ENCODE peak calls at places on chromosomes 1 and 21, in nine cellular contexts. T, A, B, C, W, L, E, I and Z are unnamed samples.

GRCh38 chr1:231841616-231842344 is 215.2 kb downstream of the DISC1 start:
- DNase-seq in E (peak), C (no peak), I (no peak), W (no peak), T (no peak), A (peak), B (no peak), L (peak), Z (no peak)

GRCh38 chr1:22530701-22531100 is 32.6 kb upstream of the EPHA8 start:
- DNase-seq in B (no peak), L (no peak), A (no peak), T (no peak), I (no peak), E (no peak), W (no peak), C (no peak), Z (no peak)

GRCh38 chr1:28392027-28392652 is 22.6 kb downstream of the PHACTR4 start:
- DNase-seq in L (peak), A (peak), C (no peak), E (peak), W (peak), T (no peak), B (no peak), I (no peak), Z (no peak)

GRCh38 chr1:188281927-188282326 is 1453.2 kb downstream of the PLA2G4A start:
- DNase-seq in I (no peak), T (no peak), E (no peak), W (no peak), C (no peak), A (no peak), B (no peak), L (peak), Z (no peak)

GRCh38 chr1:217135987-217136894 is 413.0 kb upstream of the ESRRG start:
- DNase-seq in B (no peak), I (peak), A (no peak), C (peak), W (no peak), E (no peak), T (no peak), L (no peak), Z (peak)

GRCh38 chr1:116175621-116176020 is 64.4 kb downstream of the MAB21L3 start:
- DNase-seq in W (no peak), I (no peak), A (no peak), E (no peak), C (no peak), T (no peak), L (no peak), B (no peak), Z (no peak)

GRCh38 chr1:107550358-107550757 is 409.5 kb downstream of the NTNG1 start:
- DNase-seq in L (no peak), W (no peak), B (no peak), A (no peak), C (no peak), I (no peak), E (no peak), T (no peak), Z (no peak)

GRCh38 chr1:91716339-91716738 is 169.6 kb downstream of the TGFBR3 start:
- DNase-seq in A (no peak), C (no peak), T (no peak), E (no peak), I (no peak), W (no peak), B (no peak), L (no peak), Z (no peak)

GRCh38 chr1:209249785-209250441 is 333.6 kb upstream of the CAMK1G start:
- DNase-seq in I (no peak), T (no peak), B (no peak), C (no peak), A (no peak), E (no peak), L (no peak), W (no peak), Z (no peak)

GRCh38 chr1:232880354-232880753 is 70.1 kb upstream of the NTPCR start:
- DNase-seq in E (peak), I (no peak), T (no peak), B (no peak), C (peak), A (peak), W (no peak), L (peak), Z (peak)

GRCh38 chr1:39508857-39509305 is 17.4 kb downstream of the BMP8A start:
- DNase-seq in L (peak), W (peak), C (no peak), E (no peak), B (peak), A (no peak), I (no peak), T (no peak), Z (no peak)

GRCh38 chr21:26553921-26554320 is 19.2 kb downstream of the CYYR1 start:
- DNase-seq in W (no peak), C (no peak), T (no peak), L (no peak), E (no peak), I (no peak), A (no peak), B (no peak), Z (no peak)

GRCh38 chr1:85952460-85952859 is 204.1 kb downstream of the COL24A1 start:
- DNase-seq in E (no peak), T (no peak), C (no peak), W (no peak), A (no peak), B (no peak), I (no peak), L (peak), Z (no peak)

GRCh38 chr1:39500862-39501389 is 9.5 kb downstream of the BMP8A start:
- DNase-seq in C (no peak), B (peak), W (no peak), E (peak), A (no peak), L (no peak), I (no peak), T (no peak), Z (no peak)

DNA sequence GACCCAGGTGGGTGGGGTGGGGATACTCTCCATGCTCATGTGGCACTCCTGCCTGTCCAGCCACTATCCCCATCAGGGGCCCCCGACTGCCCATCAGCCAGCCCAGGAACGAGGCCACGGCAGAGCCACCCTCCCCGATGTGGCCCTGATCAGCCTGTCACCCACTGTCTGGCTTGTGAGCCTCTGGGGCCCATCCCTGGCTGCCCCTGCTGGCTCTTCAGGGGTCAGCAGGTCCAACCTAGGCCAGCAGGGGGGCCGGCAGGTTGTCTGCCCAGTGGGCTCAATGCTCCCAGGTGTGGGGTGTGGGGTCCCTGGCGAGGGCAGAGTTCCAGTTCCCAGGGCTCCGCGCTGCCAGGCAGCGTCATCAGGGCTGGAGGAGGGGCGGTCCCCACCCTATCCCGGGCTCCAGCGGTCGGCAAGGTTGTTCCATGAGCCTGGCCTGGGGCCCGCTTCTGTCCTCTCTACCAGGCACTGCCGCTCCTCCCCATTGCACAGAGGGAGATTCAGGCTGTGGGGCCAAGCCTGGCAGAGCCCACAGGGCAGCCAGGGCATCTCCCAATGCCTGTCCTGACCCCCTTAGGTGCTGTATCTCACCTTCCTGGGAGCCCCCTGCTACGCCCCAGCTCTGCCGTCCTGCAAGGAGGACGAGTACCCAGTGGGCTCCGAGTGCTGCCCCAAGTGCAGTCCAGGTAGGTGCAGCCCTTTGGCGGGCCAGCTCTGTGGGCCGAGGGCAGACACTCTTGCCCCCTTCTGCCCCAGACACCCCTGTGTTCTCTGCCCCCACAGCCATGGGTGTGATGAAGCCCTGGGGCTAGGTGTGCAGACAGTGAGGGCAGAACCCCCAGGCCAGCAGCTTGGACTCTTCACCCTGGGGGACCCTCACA is 1.2 kb downstream of the TNFRSF14 start:
- DNase-seq in L (no peak), I (peak), C (no peak), A (no peak), B (no peak), W (no peak), E (no peak), T (no peak), Z (no peak)
- H3K4me3 ChIP-seq in L (peak), I (peak), C (no peak), A (no peak), B (peak), W (peak), E (peak), T (peak), Z (no peak)

DNA sequence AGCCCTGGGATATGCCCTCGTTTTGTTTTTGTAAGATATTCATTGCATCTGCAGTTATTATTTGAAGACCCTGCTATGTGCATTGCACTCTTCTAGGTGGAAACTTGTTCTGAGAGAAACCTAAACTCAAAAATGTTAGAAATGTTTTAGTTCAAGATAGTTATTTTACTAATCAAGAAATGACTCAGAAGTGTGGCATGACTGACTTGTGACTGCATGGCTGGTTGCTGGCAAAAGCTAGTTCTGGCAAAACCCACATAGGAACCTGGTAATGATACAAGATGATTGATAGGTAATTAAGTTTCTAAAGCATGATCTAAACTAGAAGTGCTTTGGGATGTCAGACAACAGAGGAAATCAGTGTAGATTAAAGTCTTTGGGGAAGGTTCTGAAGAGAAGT is 33.8 kb upstream of the NFASC start:
- DNase-seq in B (no peak), T (no peak), C (no peak), E (peak), A (no peak), W (no peak), L (no peak), I (no peak), Z (no peak)
- H3K4me3 ChIP-seq in B (no peak), T (no peak), C (no peak), E (no peak), A (no peak), W (no peak), L (no peak), I (no peak), Z (no peak)

GRCh38 chr1:156936191-156936590 is 15.8 kb downstream of the LRRC71 start:
- DNase-seq in E (no peak), I (no peak), L (no peak), A (no peak), C (no peak), W (no peak), T (no peak), B (no peak), Z (no peak)
- H3K4me3 ChIP-seq in E (no peak), I (no peak), L (no peak), A (no peak), C (no peak), W (no peak), T (no peak), B (no peak), Z (no peak)

DNA sequence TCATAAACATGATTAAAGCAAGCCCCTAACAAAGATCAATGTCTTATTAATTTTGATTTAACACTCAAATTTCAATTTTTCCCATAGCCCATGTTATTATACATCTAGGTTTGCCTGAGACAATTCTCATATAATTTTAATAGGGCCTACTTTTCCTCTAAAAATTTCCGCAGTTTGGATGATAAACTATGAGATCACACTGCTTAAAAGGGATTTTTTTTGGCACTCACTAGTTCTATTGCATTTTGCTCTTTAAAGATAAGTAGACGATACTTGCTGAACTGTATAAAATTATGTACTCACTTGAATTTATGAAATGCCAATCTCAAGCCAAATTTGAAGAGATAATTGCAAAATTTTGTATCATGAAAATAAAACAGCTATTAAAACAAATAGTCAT is 480.4 kb upstream of the ZRANB2 start:
- DNase-seq in E (peak), C (no peak), A (no peak), T (no peak), L (no peak), I (no peak), W (peak), B (no peak), Z (no peak)
- H3K4me3 ChIP-seq in E (peak), C (no peak), A (no peak), T (no peak), L (no peak), I (no peak), W (no peak), B (no peak), Z (no peak)

DNA sequence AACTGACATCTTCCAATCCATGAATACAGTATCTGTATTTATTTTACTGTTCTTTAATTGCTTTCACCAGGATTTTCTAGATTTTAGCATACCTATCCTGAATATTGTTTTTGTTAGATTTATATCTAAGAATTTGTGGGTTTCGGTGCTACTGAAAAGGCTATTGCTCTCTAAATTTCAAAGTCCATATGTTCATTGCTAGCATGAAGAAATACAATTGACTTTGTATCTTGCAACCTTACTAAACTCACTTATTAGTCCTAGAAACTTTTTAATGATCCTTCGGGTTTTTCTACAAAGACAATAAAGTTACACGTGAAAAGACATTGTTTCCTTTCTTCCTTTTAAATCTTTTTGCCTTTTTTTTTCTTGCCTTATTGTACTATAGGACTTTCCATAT is 12.9 kb upstream of the HIVEP3 start:
- DNase-seq in B (no peak), C (no peak), E (no peak), L (no peak), T (no peak), I (no peak), A (no peak), W (no peak), Z (no peak)
- H3K4me3 ChIP-seq in B (no peak), C (no peak), E (no peak), L (no peak), T (no peak), I (no peak), A (no peak), W (no peak), Z (no peak)

GRCh38 chr1:62953643-62954042 is 169.7 kb downstream of the ATG4C start:
- DNase-seq in E (no peak), L (no peak), I (no peak), T (no peak), B (no peak), W (no peak), A (no peak), C (no peak), Z (no peak)
- H3K4me3 ChIP-seq in E (no peak), L (no peak), I (no peak), T (no peak), B (no peak), W (no peak), A (no peak), C (no peak), Z (no peak)

GRCh38 chr1:234861024-234861620 is 251.1 kb upstream of the IRF2BP2 start:
- DNase-seq in T (no peak), L (no peak), I (no peak), E (no peak), C (no peak), B (no peak), A (no peak), W (no peak), Z (no peak)

GRCh38 chr1:234863596-234863995 is 253.6 kb upstream of the IRF2BP2 start:
- DNase-seq in B (no peak), E (peak), L (peak), I (no peak), C (no peak), W (no peak), T (no peak), A (no peak), Z (no peak)

GRCh38 chr1:234861761-234862160 is 251.8 kb upstream of the IRF2BP2 start:
- DNase-seq in L (no peak), I (no peak), W (no peak), B (no peak), T (no peak), C (no peak), E (no peak), A (no peak), Z (no peak)

GRCh38 chr1:234862944-234863515 is 253.1 kb upstream of the IRF2BP2 start:
- DNase-seq in W (no peak), B (no peak), C (no peak), A (no peak), T (peak), L (peak), E (peak), I (peak), Z (no peak)

GRCh38 chr1:234862360-234862943 is 252.5 kb upstream of the IRF2BP2 start:
- DNase-seq in C (no peak), E (no peak), I (no peak), B (no peak), W (no peak), T (no peak), L (no peak), A (no peak), Z (no peak)
- H3K4me3 ChIP-seq in C (no peak), E (peak), I (no peak), B (no peak), W (no peak), T (peak), L (no peak), A (no peak), Z (no peak)

DNA sequence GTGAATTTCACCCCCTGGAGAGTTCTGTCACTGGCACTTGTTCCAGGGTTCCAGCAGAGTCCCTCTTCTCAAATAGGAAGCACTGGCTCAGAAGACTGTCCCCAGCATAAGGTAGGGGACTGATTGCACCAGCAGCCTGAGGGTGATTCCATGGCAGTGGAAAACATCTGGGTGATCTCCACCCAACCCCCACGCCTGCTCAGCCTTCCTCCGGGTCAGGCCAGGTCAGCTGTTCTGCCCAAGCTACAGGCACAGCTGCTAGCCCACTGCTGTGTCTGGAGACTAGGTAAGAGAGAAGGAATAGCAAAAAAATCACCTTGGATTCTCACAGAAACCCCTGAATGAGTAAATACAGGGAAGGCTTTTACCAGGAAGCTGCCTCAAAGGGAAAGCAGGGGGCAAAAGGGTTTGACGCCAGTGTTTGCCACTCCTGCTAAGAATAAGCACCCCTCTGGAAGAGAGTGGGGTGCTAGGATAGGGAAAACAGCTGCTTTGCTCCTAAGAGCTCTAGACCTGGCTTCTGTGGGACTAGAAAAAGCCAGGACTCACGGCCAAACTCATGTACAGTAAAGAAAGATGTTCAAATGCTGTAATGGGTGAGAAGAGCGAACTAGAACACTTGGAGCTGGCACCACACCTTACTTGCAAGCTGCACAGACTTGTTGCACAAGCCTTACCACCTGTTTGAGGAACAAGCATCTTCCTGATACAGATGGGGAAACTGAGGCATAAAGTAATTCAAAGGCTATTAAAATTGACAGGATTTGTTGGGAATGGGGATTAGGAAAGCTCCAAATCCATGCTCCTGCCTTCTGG is 1.0 kb upstream of the DENND2D start:
- DNase-seq in W (no peak), L (no peak), C (no peak), E (no peak), I (no peak), B (no peak), A (no peak), T (no peak), Z (peak)
- H3K4me3 ChIP-seq in W (no peak), L (no peak), C (no peak), E (no peak), I (no peak), B (no peak), A (no peak), T (no peak), Z (no peak)

GRCh38 chr1:19344372-19344810 is 32.3 kb downstream of the SLC66A1 start:
- DNase-seq in T (peak), I (peak), A (peak), W (no peak), E (peak), C (peak), B (no peak), L (peak), Z (peak)
- H3K4me3 ChIP-seq in T (no peak), I (no peak), A (no peak), W (no peak), E (no peak), C (no peak), B (no peak), L (no peak), Z (no peak)

DNA sequence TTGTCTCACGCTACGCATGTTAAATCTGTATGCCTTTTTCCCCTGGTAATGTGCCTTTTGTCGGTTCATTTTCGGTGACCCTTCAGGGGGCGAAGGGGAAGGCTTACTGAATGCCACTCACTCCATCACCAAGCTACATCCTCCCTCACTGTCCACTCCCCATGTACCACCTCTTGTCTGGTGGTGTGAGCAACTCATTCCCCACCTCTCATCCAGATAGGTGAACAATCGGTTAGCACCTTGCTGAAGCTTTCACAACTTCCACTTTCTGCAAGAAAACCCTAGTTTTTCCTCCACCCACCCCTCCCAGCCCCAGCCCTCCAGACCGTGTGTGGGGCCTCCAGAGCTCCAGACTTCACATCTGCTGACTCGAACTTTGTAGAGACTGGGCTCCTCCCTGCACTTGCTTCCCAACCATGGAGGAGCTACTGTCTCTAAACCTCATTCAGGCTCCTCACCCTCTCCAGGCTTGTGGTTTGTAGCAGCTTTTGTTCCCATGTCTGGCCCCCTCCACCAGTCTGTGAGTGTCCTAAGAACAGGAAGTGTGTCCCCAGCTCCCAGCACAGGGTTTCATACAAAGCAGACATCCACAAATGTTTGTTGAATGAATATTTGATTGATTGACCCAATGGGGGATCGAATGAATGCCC is 48.4 kb upstream of the RUNX3 start:
- DNase-seq in E (no peak), I (no peak), A (no peak), T (no peak), C (no peak), B (no peak), L (no peak), W (no peak), Z (no peak)
- H3K4me3 ChIP-seq in E (no peak), I (no peak), A (no peak), T (no peak), C (no peak), B (no peak), L (no peak), W (no peak), Z (no peak)